ENCODE peak calls at places on chromosome 20, in nine cellular contexts. W, F, L, Y, U, Q, V, B and X are unnamed samples. For H3K27me3, the result is how much of the 10 kb centered on the place peaks cover.

GRCh38 chr20:25294459-25295385 is 46.8 kb downstream of the PYGB start:
- DNase-seq in V (peak), Y (peak), Q (peak), U (peak), B (no peak), F (no peak), L (peak), W (peak), X (no peak)

GRCh38 chr20:1313236-1313964 is 15.5 kb downstream of the SDCBP2 start:
- DNase-seq in Y (peak), W (peak), V (peak), F (no peak), B (peak), U (peak), Q (peak), L (peak), X (no peak)

GRCh38 chr20:54397292-54398155 is 77.9 kb upstream of the DOK5 start:
- DNase-seq in Q (no peak), U (no peak), Y (no peak), V (no peak), F (no peak), W (no peak), B (no peak), L (no peak), X (no peak)

GRCh38 chr20:57647006-57647932 is 27.0 kb upstream of the ZBP1 start:
- DNase-seq in L (no peak), F (no peak), Y (no peak), B (peak), V (no peak), Q (no peak), W (no peak), U (no peak), X (no peak)

GRCh38 chr20:38061109-38061508 is 27.6 kb downstream of the RPRD1B start:
- DNase-seq in U (no peak), W (no peak), F (no peak), Y (no peak), B (no peak), V (no peak), L (no peak), Q (no peak), X (no peak)

GRCh38 chr20:52933867-52934266 is 38.3 kb upstream of the TSHZ2 start:
- DNase-seq in U (no peak), W (no peak), V (no peak), Q (no peak), Y (no peak), F (no peak), B (no peak), L (no peak), X (no peak)

GRCh38 chr20:5528719-5529256 is 212.0 kb upstream of the PROKR2 start:
- DNase-seq in V (peak), W (peak), B (no peak), U (peak), F (peak), Q (peak), L (peak), Y (no peak), X (peak)

GRCh38 chr20:4069741-4070140 is 54.4 kb upstream of the RNF24 start:
- DNase-seq in B (no peak), U (no peak), L (no peak), F (no peak), Q (no peak), W (no peak), Y (no peak), V (no peak), X (no peak)

GRCh38 chr20:23873370-23874015 is 6.1 kb downstream of the CST5 start:
- DNase-seq in V (no peak), Q (no peak), Y (no peak), W (no peak), F (no peak), U (no peak), L (no peak), B (no peak), X (no peak)

GRCh38 chr20:38563802-38564431 is 17.1 kb upstream of the ADIG start:
- DNase-seq in Q (no peak), L (no peak), V (no peak), U (no peak), F (no peak), Y (no peak), B (no peak), W (no peak), X (no peak)

DNA sequence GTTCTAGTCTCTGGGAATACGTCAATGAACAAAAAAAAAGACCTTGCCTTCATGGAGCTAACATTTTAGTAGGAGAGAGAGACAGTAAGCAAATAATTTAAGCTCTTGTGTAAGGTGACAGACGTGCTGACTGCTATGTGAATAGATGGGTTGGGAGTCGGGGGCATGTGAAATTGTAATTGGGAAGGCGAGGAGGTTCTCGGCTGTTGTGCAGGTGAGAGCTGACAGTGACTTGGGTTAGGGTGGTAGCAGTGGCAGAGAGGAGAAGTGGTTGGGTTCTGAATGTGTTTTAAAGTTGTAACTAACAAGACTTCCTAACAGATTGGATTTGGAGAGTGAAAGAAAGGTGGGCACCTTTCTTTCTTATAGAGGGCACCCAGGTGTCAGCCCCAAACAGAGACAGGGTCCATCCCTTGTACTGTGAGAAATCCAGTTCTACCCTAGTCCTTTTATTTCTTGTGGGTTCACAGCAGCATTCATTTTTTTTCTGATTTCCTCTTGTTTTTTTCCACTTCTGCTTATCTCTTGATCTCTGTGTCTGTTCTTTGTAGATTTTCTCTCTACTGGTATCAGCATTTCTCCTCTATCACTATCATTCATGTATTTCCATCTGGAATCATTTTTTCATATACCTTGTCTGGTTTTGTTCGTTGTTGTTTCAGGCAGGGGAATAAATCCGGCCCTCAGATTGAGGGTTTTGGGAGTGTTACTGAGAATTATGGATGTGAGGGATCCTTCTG is 15.4 kb upstream of the MYLK2 start:
- DNase-seq in L (no peak), W (no peak), B (no peak), V (no peak), U (no peak), F (no peak), Y (no peak), Q (no peak), X (no peak)
- TF ChIP-seq CTCF in L (no peak), W (no peak), B (no peak), V (no peak), U (no peak), F (no peak), Y (no peak), Q (no peak), X (no peak)

GRCh38 chr20:49656304-49656703 is 57.4 kb downstream of the B4GALT5 start:
- DNase-seq in Y (no peak), L (no peak), V (no peak), U (no peak), Q (no peak), B (no peak), W (no peak), F (no peak), X (no peak)
- H3K27me3 ChIP-seq in Y (under half), L (under half), V (under half), U (under half), Q (under half), B (under half), W (under half), F (under half), X (under half)

DNA sequence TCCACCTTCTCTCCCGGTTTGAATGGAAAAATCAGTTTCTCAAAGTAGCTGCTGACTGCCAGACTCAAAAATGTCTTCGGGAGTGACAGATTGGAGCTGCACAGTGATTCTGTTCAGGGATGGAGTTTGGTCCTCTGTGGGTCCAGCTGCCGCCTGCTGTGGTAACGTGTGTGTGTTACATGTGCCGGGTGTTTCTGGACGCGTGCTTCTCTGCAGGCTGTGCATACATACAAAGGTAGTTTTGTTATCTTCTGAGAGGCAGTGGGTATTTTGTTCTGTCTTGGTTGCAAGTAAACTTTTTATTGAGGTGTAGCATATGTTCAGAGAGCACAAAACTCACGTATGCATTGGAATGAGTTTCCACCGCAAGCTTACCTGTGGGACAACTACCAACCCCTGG is 41.3 kb upstream of the NAA20 start:
- DNase-seq in Y (no peak), F (no peak), V (no peak), L (peak), B (no peak), Q (no peak), W (no peak), U (no peak), X (no peak)
- H3K4me3 ChIP-seq in Y (peak), F (peak), V (peak), L (no peak), B (peak), Q (no peak), W (peak), U (peak), X (peak)

GRCh38 chr20:18191336-18191735 is 53.7 kb downstream of the KAT14 start:
- DNase-seq in Q (no peak), U (no peak), Y (no peak), B (no peak), W (no peak), L (no peak), V (no peak), F (no peak), X (no peak)

GRCh38 chr20:18188446-18188845 is 50.8 kb downstream of the KAT14 start:
- DNase-seq in L (peak), V (no peak), U (no peak), Y (no peak), B (no peak), W (no peak), F (no peak), Q (no peak), X (no peak)

GRCh38 chr20:18195931-18196330 is 58.3 kb downstream of the KAT14 start:
- DNase-seq in V (no peak), U (no peak), W (no peak), L (no peak), Y (no peak), B (no peak), F (no peak), Q (no peak), X (no peak)

GRCh38 chr20:18187020-18187419 is 49.4 kb downstream of the KAT14 start:
- DNase-seq in L (no peak), F (no peak), V (no peak), U (no peak), B (no peak), Y (no peak), Q (no peak), W (no peak), X (no peak)

GRCh38 chr20:18190466-18191233 is 53.0 kb downstream of the KAT14 start:
- DNase-seq in U (no peak), V (no peak), Y (no peak), Q (peak), W (no peak), L (no peak), F (no peak), B (no peak), X (no peak)
- TF ChIP-seq CTCF in U (no peak), V (no peak), Y (no peak), Q (peak), W (no peak), L (no peak), F (no peak), B (no peak), X (no peak)

DNA sequence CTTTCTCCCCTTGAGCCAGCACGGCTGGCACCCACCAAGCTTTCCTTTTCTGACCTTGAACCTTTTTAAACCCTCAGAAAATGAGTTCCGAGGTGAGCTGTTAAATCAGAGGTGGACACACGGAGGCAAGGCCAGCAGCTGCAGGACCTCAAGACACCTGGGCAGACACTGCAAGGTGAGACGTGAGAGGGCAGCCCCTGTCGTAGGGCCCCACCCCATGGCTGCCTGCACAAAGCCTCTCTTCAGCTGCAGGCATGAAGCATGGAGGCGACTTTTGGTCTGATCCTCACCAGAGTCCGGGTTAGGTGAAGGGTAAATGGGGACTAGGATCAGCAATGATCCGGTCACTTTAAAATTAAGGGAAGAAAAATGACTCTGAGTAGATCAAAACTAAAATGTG is 25.7 kb downstream of the MYT1 start:
- DNase-seq in F (no peak), Y (no peak), L (no peak), U (no peak), Q (no peak), B (no peak), W (no peak), V (no peak), X (no peak)
- H3K27me3 ChIP-seq in F (under half), Y (under half), L (under half), U (under half), Q (under half), B (under half), W (under half), V (half or more), X (under half)

GRCh38 chr20:44206132-44206531 is 4.4 kb downstream of the OSER1 start:
- DNase-seq in Y (no peak), B (no peak), F (no peak), L (no peak), U (no peak), Q (no peak), V (no peak), W (no peak), X (no peak)
- H3K4me3 ChIP-seq in Y (no peak), B (no peak), F (no peak), L (no peak), U (no peak), Q (no peak), V (no peak), W (no peak), X (no peak)

GRCh38 chr20:46406200-46406985 is at the start of gene ELMO2:
- DNase-seq in B (peak), Y (peak), Q (peak), U (peak), W (peak), L (peak), V (peak), F (peak), X (peak)
- TF ChIP-seq CTCF in B (peak), Y (peak), Q (peak), U (peak), W (no peak), L (peak), V (peak), F (no peak), X (no peak)

GRCh38 chr20:62761759-62762131 is 34.5 kb upstream of the MRGBP start:
- DNase-seq in B (peak), F (no peak), Y (no peak), V (no peak), U (no peak), Q (no peak), L (no peak), W (no peak), X (no peak)
- H3K27me3 ChIP-seq in B (under half), F (under half), Y (under half), V (under half), U (half or more), Q (under half), L (under half), W (under half), X (under half)

GRCh38 chr20:40679119-40679637 is 9.9 kb downstream of the MAFB start:
- DNase-seq in V (no peak), B (no peak), Q (no peak), U (no peak), L (no peak), Y (no peak), W (no peak), F (no peak), X (no peak)
- H3K4me3 ChIP-seq in V (no peak), B (no peak), Q (no peak), U (no peak), L (no peak), Y (no peak), W (no peak), F (no peak), X (no peak)

GRCh38 chr20:33666293-33667244 is at the start of gene ACTL10:
- DNase-seq in F (peak), B (peak), L (peak), Q (peak), V (peak), U (peak), Y (peak), W (peak), X (peak)
- TF ChIP-seq CTCF in F (peak), B (peak), L (peak), Q (peak), V (no peak), U (peak), Y (peak), W (peak), X (peak)